ENCODE peak calls at places on chromosomes 4 and X, in four cellular contexts. L is HCT116, K is HepG2, Z is K562. U is an unnamed sample.
A peak's percentile ranks its signal among the peaks of the same experiment; 100 is the strongest.

GRCh38 chr4:113675731-113676707 is 85.5 kb downstream of the CAMK2D start:
- DNase-seq in L (no peak), K (peak; percentile 21), Z (no peak), U (no peak)

GRCh38 chrX:134679226-134679625 is 21.0 kb upstream of the PLAC1 start:
- DNase-seq in L (no peak), K (no peak), Z (no peak), U (no peak)

GRCh38 chr4:72951628-72952027 is 117.9 kb downstream of the COX18 start:
- DNase-seq in L (no peak), K (no peak), Z (no peak), U (no peak)

GRCh38 chr4:166042510-166043055 is 169.5 kb downstream of the TLL1 start:
- DNase-seq in L (no peak), K (no peak), Z (no peak), U (no peak)

GRCh38 chrX:151175283-151176062 is 911 bp upstream of the GPR50 start:
- DNase-seq in L (no peak), K (no peak), Z (no peak), U (no peak)

GRCh38 chr4:135718019-135718418 is 1516.4 kb upstream of the PABPC4L start:
- DNase-seq in L (peak; percentile 8), K (no peak), Z (no peak), U (no peak)

GRCh38 chr4:146224331-146224966 is 10.1 kb downstream of the REELD1 start:
- DNase-seq in L (no peak), K (no peak), Z (no peak), U (no peak)

GRCh38 chrX:41684138-41684537 is 4.6 kb upstream of the GPR34 start:
- DNase-seq in L (no peak), K (no peak), Z (no peak), U (no peak)

GRCh38 chr4:163284304-163284703 is 48.1 kb downstream of the NPY1R start:
- DNase-seq in L (no peak), K (no peak), Z (no peak), U (no peak)

GRCh38 chr4:82718067-82718935 is 80.3 kb downstream of the SCD5 start:
- DNase-seq in L (no peak), K (peak; percentile 9), Z (no peak), U (no peak)

GRCh38 chr4:6461301-6462165 is 10.9 kb downstream of the PPP2R2C start:
- DNase-seq in L (no peak), K (no peak), Z (no peak), U (no peak)
- TF ChIP-seq TCF7L2 in L (no peak), K (no peak), Z (no peak), U (no peak)

GRCh38 chr4:159102623-159103405 is at the start of gene RAPGEF2:
- DNase-seq in L (peak; percentile 89), K (peak; percentile 84), Z (peak; percentile 94), U (no peak)
- TF ChIP-seq CTCF in L (no peak), K (peak; percentile 38), Z (no peak), U (no peak)

GRCh38 chrX:114472788-114473187 is 111.1 kb upstream of the HTR2C start:
- DNase-seq in L (no peak), K (no peak), Z (no peak), U (no peak)
- TF ChIP-seq TCF7L2 in L (no peak), K (no peak), Z (no peak), U (no peak)

GRCh38 chr4:179625391-179625790 is 2183.2 kb upstream of the AGA start:
- DNase-seq in L (no peak), K (no peak), Z (no peak), U (no peak)

GRCh38 chr4:179624768-179625181 is 2182.5 kb upstream of the AGA start:
- DNase-seq in L (no peak), K (no peak), Z (no peak), U (no peak)

GRCh38 chr4:179626687-179627086 is 2184.4 kb upstream of the AGA start:
- DNase-seq in L (no peak), K (peak; percentile 1), Z (no peak), U (no peak)
- TF ChIP-seq CTCF in L (peak; percentile 7), K (no peak), Z (no peak), U (peak; percentile 6)

GRCh38 chrX:70454441-70455365 is 10.1 kb downstream of the DLG3 start:
- DNase-seq in L (peak; percentile 82), K (peak; percentile 84), Z (peak; percentile 89), U (peak; percentile 42)

GRCh38 chrX:70449457-70449966 is 4.9 kb downstream of the DLG3 start:
- DNase-seq in L (no peak), K (no peak), Z (no peak), U (no peak)

GRCh38 chrX:70455366-70456202 is 10.9 kb downstream of the DLG3 start:
- DNase-seq in L (no peak), K (no peak), Z (no peak), U (no peak)

GRCh38 chrX:70453024-70453618 is 8.5 kb downstream of the DLG3 start:
- DNase-seq in L (no peak), K (no peak), Z (no peak), U (no peak)

GRCh38 chrX:70452143-70452733 is 7.6 kb downstream of the DLG3 start:
- DNase-seq in L (peak; percentile 18), K (peak; percentile 19), Z (peak; percentile 78), U (no peak)
- TF ChIP-seq TCF7L2 in L (no peak), K (no peak), Z (no peak), U (no peak)

DNA sequence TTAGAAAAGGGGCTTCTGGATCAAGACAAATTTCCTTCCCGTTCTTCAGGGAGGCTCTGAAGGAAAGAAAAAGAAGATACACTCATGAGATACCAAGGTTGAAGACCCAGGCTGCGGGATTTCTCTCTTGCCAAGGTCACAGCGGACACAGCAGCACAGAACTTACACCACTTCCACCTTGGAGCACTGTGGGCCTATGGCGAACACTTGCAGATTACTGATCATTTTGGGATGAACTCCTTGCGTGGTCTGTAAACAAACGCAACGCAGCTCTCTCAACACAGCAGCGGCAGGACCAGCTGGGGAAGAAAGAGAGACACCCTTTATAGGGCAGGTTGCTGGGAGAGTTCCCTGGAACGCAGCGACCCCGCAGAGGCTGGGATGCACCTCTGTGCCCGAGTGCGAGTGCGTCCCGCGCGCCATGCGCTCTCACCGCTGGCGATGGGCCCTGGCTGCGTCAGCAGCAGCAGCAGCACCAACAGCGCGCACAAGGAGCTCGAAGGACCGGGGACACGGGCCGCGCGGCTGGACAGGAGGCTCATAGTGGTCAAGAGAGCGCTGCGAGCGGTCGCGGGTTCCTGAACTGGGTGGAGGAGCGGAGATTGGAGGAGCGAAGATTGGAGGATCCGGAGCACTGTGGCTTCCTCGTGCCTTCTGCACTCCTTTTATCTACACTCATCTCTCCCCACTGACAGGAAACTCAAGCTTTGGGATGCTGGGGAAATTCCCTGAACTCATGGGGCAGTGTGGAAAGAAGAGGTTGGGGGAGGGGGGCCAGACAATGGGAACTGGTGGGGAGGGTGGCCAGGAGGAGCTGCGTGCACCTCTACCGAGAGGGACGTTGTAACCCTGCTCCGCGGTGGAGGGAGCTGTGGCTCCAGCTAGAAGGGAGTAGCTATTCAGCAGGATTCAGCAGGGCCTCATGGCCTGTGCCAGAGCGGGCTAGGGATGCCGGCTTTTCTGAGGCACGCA is at the start of gene CXCL5:
- DNase-seq in L (no peak), K (no peak), Z (no peak), U (no peak)
- TF ChIP-seq CTCF in L (no peak), K (no peak), Z (no peak), U (no peak)

GRCh38 chr4:41969666-41970065 is 11.9 kb upstream of the DCAF4L1 start:
- DNase-seq in L (no peak), K (no peak), Z (no peak), U (no peak)

GRCh38 chr4:41976775-41977516 is 4.6 kb upstream of the DCAF4L1 start:
- DNase-seq in L (no peak), K (no peak), Z (no peak), U (no peak)

GRCh38 chr4:41977709-41978108 is 3.8 kb upstream of the DCAF4L1 start:
- DNase-seq in L (no peak), K (no peak), Z (no peak), U (no peak)

GRCh38 chr4:41975341-41975740 is 6.2 kb upstream of the DCAF4L1 start:
- DNase-seq in L (no peak), K (no peak), Z (no peak), U (no peak)
- TF ChIP-seq TCF7L2 in L (no peak), K (no peak), Z (no peak), U (no peak)

GRCh38 chrX:20235755-20236154 is 31.0 kb downstream of the RPS6KA3 start:
- DNase-seq in L (no peak), K (no peak), Z (no peak), U (no peak)

GRCh38 chrX:20244936-20245335 is 21.8 kb downstream of the RPS6KA3 start:
- DNase-seq in L (no peak), K (no peak), Z (no peak), U (no peak)

GRCh38 chrX:20237864-20238263 is 28.8 kb downstream of the RPS6KA3 start:
- DNase-seq in L (no peak), K (no peak), Z (no peak), U (no peak)

GRCh38 chrX:20240201-20240600 is 26.5 kb downstream of the RPS6KA3 start:
- DNase-seq in L (no peak), K (no peak), Z (no peak), U (no peak)
- TF ChIP-seq CTCF in L (no peak), K (no peak), Z (no peak), U (no peak)

U was measured in Panc1.